ENCODE peak calls at places on chromosomes 1 and 21, in ten cellular contexts. G, X, R, H, W, U, Q, J, P and E are unnamed samples.

GRCh38 chr21:26070822-26071425 is 99.6 kb downstream of the APP start:
- DNase-seq in R (no peak), Q (peak; percentile 68), X (no peak), G (peak; percentile 60), H (no peak), J (peak; percentile 59), W (peak; percentile 47), U (no peak), P (peak; percentile 35), E (peak; percentile 36)

GRCh38 chr1:184658033-184658432 is 96.6 kb downstream of the EDEM3 start:
- DNase-seq in X (no peak), G (no peak), H (no peak), R (no peak), Q (no peak), U (no peak), W (no peak), P (no peak), J (no peak), E (no peak)

GRCh38 chr1:100394286-100394685 is 42.0 kb downstream of the CDC14A start:
- DNase-seq in G (no peak), Q (no peak), J (no peak), P (no peak), X (no peak), H (no peak), U (no peak), W (no peak), R (no peak), E (no peak)

GRCh38 chr21:28111151-28111619 is 881.5 kb downstream of the LTN1 start:
- DNase-seq in W (peak; percentile 83), R (peak; percentile 79), H (peak; percentile 8), X (no peak), U (no peak), Q (peak; percentile 56), P (peak; percentile 39), J (no peak), G (peak; percentile 87), E (no peak)

GRCh38 chr1:171740987-171741871 is 636 bp downstream of the VAMP4 start:
- DNase-seq in G (no peak), H (peak; percentile 22), P (peak; percentile 47), U (no peak), R (peak; percentile 56), J (peak; percentile 82), W (peak; percentile 9), Q (peak; percentile 68), X (peak; percentile 84), E (peak; percentile 24)

GRCh38 chr1:234983554-234983911 is 145.1 kb downstream of the TOMM20 start:
- DNase-seq in Q (peak; percentile 10), P (no peak), H (no peak), G (no peak), U (no peak), R (no peak), X (no peak), W (no peak), J (no peak), E (no peak)

GRCh38 chr1:110477041-110477440 is 26.1 kb downstream of the PROK1 start:
- DNase-seq in H (peak; percentile 20), X (peak; percentile 37), Q (no peak), U (peak; percentile 85), J (no peak), R (peak; percentile 34), P (no peak), G (no peak), W (peak; percentile 76), E (no peak)

GRCh38 chr21:24225432-24225831 is 1381.8 kb downstream of the MRPL39 start:
- DNase-seq in X (no peak), H (no peak), G (no peak), P (no peak), Q (no peak), J (no peak), U (peak; percentile 53), R (no peak), W (peak; percentile 35), E (no peak)

GRCh38 chr1:177567393-177567792 is 396.6 kb downstream of the BRINP2 start:
- DNase-seq in J (peak; percentile 37), P (no peak), R (peak; percentile 56), W (no peak), H (no peak), Q (no peak), G (peak; percentile 18), U (no peak), X (no peak), E (no peak)